ENCODE peak calls at places on chromosomes 1 and 21, in four cellular contexts. H is A549, R is IMR-90, A is HepG2. M is an unnamed sample.

GRCh38 chr1:197284325-197284724 is 16.3 kb downstream of the CRB1 start:
- DNase-seq in H (no peak), R (no peak), A (no peak), M (no peak)

GRCh38 chr21:44326716-44327602 is 12.2 kb downstream of the CFAP410 start:
- DNase-seq in H (no peak), R (no peak), A (no peak), M (no peak)

GRCh38 chr1:45685308-45686080 is 839 bp downstream of the GPBP1L1 start:
- DNase-seq in H (peak), R (peak), A (no peak), M (no peak)

GRCh38 chr1:186659946-186660472 is 20.2 kb downstream of the PTGS2 start:
- DNase-seq in H (no peak), R (no peak), A (no peak), M (no peak)

GRCh38 chr1:118115567-118116272 is 69.3 kb downstream of the SPAG17 start:
- DNase-seq in H (no peak), R (peak), A (no peak), M (no peak)

GRCh38 chr1:172408958-172409357 is 11.5 kb upstream of the C1orf105 start:
- DNase-seq in H (no peak), R (peak), A (no peak), M (no peak)

GRCh38 chr1:110616587-110616986 is 10.4 kb upstream of the KCNA2 start:
- DNase-seq in H (no peak), R (peak), A (no peak), M (peak)

GRCh38 chr1:116574581-116575291 is 3.9 kb upstream of the CD58 start:
- DNase-seq in H (peak), R (peak), A (peak), M (peak)

GRCh38 chr1:228089520-228090380 is 7.2 kb downstream of the ARF1 start:
- DNase-seq in H (no peak), R (no peak), A (no peak), M (no peak)

GRCh38 chr1:228163004-228163753 is 2.4 kb upstream of the IBA57 start:
- DNase-seq in H (no peak), R (no peak), A (no peak), M (no peak)

GRCh38 chr1:160340866-160341265 is 2.2 kb downstream of the COPA start:
- DNase-seq in H (no peak), R (no peak), A (peak), M (no peak)

GRCh38 chr1:85884372-85885035 is 176.3 kb upstream of the ZNHIT6 start:
- DNase-seq in H (no peak), R (peak), A (peak), M (no peak)

GRCh38 chr1:183278736-183279591 is 92.9 kb downstream of the LAMC2 start:
- DNase-seq in H (no peak), R (peak), A (no peak), M (no peak)

GRCh38 chr1:227392984-227393764 is 74.9 kb upstream of the CDC42BPA start:
- DNase-seq in H (no peak), R (no peak), A (no peak), M (no peak)

GRCh38 chr1:43618521-43619313 is 31.2 kb upstream of the KDM4A start:
- DNase-seq in H (no peak), R (no peak), A (no peak), M (no peak)

GRCh38 chr1:235270625-235271024 is 57.4 kb downstream of the ARID4B start:
- DNase-seq in H (no peak), R (peak), A (no peak), M (no peak)

GRCh38 chr1:172359531-172359991 is 60.9 kb upstream of the C1orf105 start:
- DNase-seq in H (no peak), R (peak), A (peak), M (no peak)

DNA sequence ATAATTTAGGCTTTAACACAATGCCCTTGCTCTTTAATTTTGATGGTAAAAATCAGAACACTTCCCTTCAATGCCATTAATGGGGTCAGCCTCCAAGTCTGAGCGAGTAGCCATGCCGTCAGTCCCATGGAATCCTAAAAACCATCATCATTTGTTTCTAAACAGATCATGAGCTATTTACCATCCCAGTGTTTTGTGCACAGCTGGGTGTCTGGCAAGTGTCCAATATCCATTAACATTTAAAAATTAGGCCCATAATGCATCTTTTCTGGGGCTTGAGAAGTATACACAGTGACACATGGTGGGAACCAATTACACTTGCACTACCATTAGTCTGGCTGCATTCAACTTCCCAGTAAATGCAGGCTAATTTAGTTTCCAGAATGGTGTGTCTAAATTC is 257.7 kb downstream of the PTBP2 start:
- DNase-seq in H (no peak), R (peak), A (no peak), M (no peak)
- TF ChIP-seq MAZ in H (no peak), R (no peak), A (no peak), M (no peak)

DNA sequence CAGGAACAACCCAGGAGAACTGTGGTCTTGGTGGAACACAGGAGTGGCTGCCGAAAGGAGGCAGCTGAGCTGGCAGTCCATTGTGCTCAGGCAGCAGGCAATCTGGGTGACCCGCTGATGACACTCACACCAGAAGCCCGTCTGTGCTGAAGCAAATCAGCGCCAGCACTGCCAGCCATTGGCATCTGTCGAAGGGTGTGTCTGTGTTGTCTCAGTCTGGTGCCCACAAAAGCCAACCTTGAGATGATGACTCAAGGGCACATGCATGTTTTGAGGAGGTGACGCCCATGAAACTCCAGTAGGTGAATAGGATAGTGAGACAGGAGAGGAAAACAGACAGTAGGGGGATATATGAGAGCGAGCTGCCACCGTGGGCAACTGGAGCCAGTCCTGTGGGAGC is 167.3 kb downstream of the KAZN start:
- DNase-seq in H (peak), R (no peak), A (no peak), M (no peak)
- TF ChIP-seq MAZ in H (no peak), R (no peak), A (no peak), M (no peak)

GRCh38 chr1:10897981-10898728 is 101.7 kb upstream of the CASZ1 start:
- DNase-seq in H (no peak), R (no peak), A (no peak), M (no peak)
- TF ChIP-seq MAZ in H (no peak), R (no peak), A (no peak), M (no peak)

DNA sequence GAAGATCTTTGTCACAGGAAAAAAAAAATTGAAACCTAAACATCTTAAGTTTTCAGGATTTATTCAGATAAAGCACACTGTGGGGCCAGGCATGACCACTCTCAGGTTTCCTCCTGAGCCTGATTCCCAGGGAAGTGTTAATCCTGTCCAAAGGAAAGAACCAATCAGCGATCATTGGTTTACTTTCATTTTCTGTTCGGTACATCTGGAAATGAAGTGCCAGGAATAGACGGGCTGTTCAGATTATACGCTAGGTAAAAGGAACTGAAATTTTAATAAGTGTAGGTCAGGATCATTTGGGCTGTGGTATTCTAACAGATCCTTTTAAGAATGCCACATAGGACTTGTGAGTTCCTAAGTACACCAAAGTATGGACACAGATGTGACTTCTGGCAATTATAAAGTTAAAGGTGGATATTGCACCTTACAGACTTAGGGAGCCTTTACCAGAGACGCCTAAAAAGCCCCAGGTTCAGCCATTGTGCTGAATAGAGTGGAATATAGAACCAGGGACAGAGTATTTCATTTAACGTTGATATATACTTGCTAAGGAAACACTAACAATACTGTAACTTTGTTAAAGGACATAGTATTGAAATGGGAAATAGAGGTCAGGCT is 9.3 kb upstream of the CACYBP start:
- DNase-seq in H (peak), R (peak), A (peak), M (no peak)
- TF ChIP-seq MAZ in H (no peak), R (no peak), A (no peak), M (no peak)